ENCODE peak calls at places on chromosomes 6 and 20, in four cellular contexts. V is heart right ventricle; T is ovary; N is CD8-positive, alpha-beta T cell. Y is an unnamed sample.

GRCh38 chr6:7938562-7939185 is 28.1 kb upstream of the TXNDC5 start:
- DNase-seq in V (no peak), T (no peak), N (no peak), Y (no peak)

GRCh38 chr6:142537612-142538478 is 236.0 kb downstream of the ADGRG6 start:
- DNase-seq in V (no peak), T (no peak), N (no peak), Y (no peak)

GRCh38 chr6:149109397-149110070 is 208.0 kb upstream of the TAB2 start:
- DNase-seq in V (no peak), T (no peak), N (no peak), Y (no peak)

GRCh38 chr6:5205877-5206840 is 54.6 kb downstream of the LYRM4 start:
- DNase-seq in V (peak; percentile 67), T (peak; percentile 87), N (no peak), Y (peak; percentile 59)

GRCh38 chr6:119395192-119395591 is 45.6 kb upstream of the MAN1A1 start:
- DNase-seq in V (no peak), T (no peak), N (no peak), Y (no peak)

GRCh38 chr6:372336-372911 is 19.1 kb upstream of the IRF4 start:
- DNase-seq in V (no peak), T (no peak), N (no peak), Y (no peak)

GRCh38 chr6:42224222-42225042 is 6.8 kb upstream of the MRPS10 start:
- DNase-seq in V (no peak), T (no peak), N (no peak), Y (no peak)

GRCh38 chr6:72825265-72825918 is 203.5 kb downstream of the KCNQ5 start:
- DNase-seq in V (no peak), T (no peak), N (no peak), Y (no peak)

GRCh38 chr6:7243188-7243942 is 69.6 kb downstream of the SSR1 start:
- DNase-seq in V (no peak), T (no peak), N (no peak), Y (peak; percentile 43)

GRCh38 chr6:30875244-30876038 is 8.9 kb upstream of the DDR1 start:
- DNase-seq in V (no peak), T (no peak), N (no peak), Y (no peak)

GRCh38 chr20:46343358-46344357 is 35.4 kb upstream of the CDH22 start:
- DNase-seq in V (no peak), T (no peak), N (no peak), Y (no peak)

GRCh38 chr20:38805958-38806854 is 709 bp downstream of the PPP1R16B start:
- DNase-seq in V (peak; percentile 28), T (no peak), N (peak; percentile 25), Y (peak; percentile 77)

GRCh38 chr6:39908838-39909583 is 25.3 kb downstream of the MOCS1 start:
- DNase-seq in V (no peak), T (no peak), N (no peak), Y (peak; percentile 13)

GRCh38 chr20:4427936-4428581 is 293.6 kb upstream of the PRND start:
- DNase-seq in V (no peak), T (no peak), N (no peak), Y (no peak)

GRCh38 chr6:38148606-38149005 is 329.1 kb downstream of the ZFAND3 start:
- DNase-seq in V (no peak), T (no peak), N (no peak), Y (no peak)

GRCh38 chr6:43939281-43940070 is 169.5 kb downstream of the VEGFA start:
- DNase-seq in V (no peak), T (no peak), N (no peak), Y (no peak)

GRCh38 chr6:31715022-31715683 is at the start of gene LY6G6D:
- DNase-seq in V (no peak), T (no peak), N (no peak), Y (no peak)

DNA sequence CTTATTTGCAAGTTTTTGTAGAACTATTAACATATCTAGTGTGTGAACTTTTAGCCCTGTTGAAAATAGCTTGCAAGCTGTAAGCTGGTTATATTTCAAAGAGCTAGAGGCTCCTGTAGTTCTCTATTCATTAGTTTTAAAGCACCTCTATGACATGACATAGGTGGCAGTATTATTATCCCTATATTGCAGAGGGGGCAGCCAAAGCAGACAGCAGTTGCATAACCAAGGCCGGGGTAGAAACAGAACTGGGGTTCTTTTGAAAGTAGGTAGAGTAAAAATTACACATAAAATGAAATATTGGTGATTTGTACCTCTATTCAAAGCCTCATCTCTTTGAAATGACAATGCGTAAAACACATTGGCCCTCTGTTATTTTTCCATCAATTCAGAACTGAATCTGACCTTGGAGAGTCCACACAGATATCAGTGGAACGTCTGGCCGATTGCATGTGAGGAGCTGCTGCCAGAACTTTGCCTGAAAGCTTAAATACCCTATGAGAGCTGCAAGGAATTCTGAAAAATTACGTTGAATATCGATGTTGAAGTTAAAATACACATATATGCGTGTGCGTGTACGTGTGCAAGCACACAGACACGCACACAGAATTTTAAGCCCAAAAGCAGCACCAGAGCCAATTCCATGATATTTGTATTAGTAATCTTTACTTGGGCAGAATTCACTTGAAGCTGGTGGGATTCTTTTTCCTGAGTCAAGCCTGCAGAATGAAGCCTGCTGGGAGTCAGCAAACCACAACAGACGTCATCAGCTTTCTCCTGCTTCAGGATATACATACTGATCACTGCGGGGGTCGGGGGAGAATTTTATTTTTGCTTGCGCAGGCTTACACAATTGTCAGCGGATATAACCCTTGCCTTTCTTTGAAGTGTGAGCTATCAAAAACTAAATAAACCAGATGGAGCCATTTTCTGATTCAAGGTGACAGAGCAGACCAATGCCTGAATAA is 163.2 kb downstream of the PDE7B start:
- DNase-seq in V (no peak), T (peak; percentile 59), N (no peak), Y (no peak)
- H3K4me1 ChIP-seq in V (peaks cover 61% of the 10 kb centered on the region), T (peaks cover 13% of the 10 kb centered on the region), N (no peaks in the 10 kb centered on the region), Y (no peaks in the 10 kb centered on the region)

GRCh38 chr6:167951781-167952511 is 45.5 kb upstream of the KIF25 start:
- DNase-seq in V (no peak), T (no peak), N (no peak), Y (no peak)

GRCh38 chr6:167953551-167953950 is 43.9 kb upstream of the KIF25 start:
- DNase-seq in V (no peak), T (no peak), N (no peak), Y (no peak)

GRCh38 chr6:167954151-167954550 is 43.3 kb upstream of the KIF25 start:
- DNase-seq in V (no peak), T (no peak), N (no peak), Y (no peak)

GRCh38 chr6:167949121-167949684 is 48.3 kb upstream of the KIF25 start:
- DNase-seq in V (no peak), T (no peak), N (no peak), Y (no peak)

GRCh38 chr6:167952512-167952859 is 45.0 kb upstream of the KIF25 start:
- DNase-seq in V (no peak), T (no peak), N (no peak), Y (no peak)
- H3K4me1 ChIP-seq in V (peaks cover 21% of the 10 kb centered on the region), T (no peaks in the 10 kb centered on the region), N (no peaks in the 10 kb centered on the region), Y (no peaks in the 10 kb centered on the region)

DNA sequence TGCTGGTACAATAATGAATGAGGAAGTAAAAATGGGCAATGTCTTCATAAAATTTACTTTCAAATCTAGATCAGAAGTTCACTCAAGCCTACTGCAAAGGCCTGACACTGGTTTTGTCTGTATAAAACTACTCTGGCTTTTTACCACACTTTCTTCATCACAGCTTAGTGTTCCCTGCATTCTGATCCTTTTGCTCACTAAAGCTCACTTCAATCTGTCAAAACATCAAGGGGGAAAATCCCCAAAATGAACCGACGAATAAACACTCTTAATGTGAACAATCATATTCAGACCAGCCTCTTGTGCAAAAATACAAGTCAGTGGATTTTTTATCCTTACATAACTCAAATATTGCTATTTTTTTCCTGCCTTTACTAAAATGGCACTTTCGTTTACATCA is 98.5 kb downstream of the PRDM1 start:
- DNase-seq in V (no peak), T (no peak), N (no peak), Y (no peak)
- H3K4me1 ChIP-seq in V (no peaks in the 10 kb centered on the region), T (no peaks in the 10 kb centered on the region), N (peaks cover under 1% of the 10 kb centered on the region), Y (no peaks in the 10 kb centered on the region)

GRCh38 chr20:24996449-24997195 is 4.1 kb upstream of the APMAP start:
- DNase-seq in V (no peak), T (no peak), N (no peak), Y (no peak)
- H3K4me1 ChIP-seq in V (peaks cover 79% of the 10 kb centered on the region), T (peaks cover 9% of the 10 kb centered on the region), N (peaks cover 14% of the 10 kb centered on the region), Y (no peaks in the 10 kb centered on the region)

GRCh38 chr6:2245103-2245953 is at the start of gene GMDS:
- DNase-seq in V (peak; percentile 89), T (peak; percentile 87), N (peak; percentile 70), Y (peak; percentile 94)
- H3K4me1 ChIP-seq in V (peaks cover 28% of the 10 kb centered on the region), T (peaks cover 6% of the 10 kb centered on the region), N (peaks cover 24% of the 10 kb centered on the region), Y (no peaks in the 10 kb centered on the region)

GRCh38 chr6:32940656-32941411 is at the start of gene HLA-DMB:
- DNase-seq in V (no peak), T (no peak), N (no peak), Y (no peak)
- H3K4me1 ChIP-seq in V (peaks cover 24% of the 10 kb centered on the region), T (no peaks in the 10 kb centered on the region), N (peaks cover 61% of the 10 kb centered on the region), Y (no peaks in the 10 kb centered on the region)

GRCh38 chr20:63234693-63235398 is 859 bp upstream of the BIRC7 start:
- DNase-seq in V (no peak), T (no peak), N (no peak), Y (no peak)

GRCh38 chr20:63232235-63233060 is 3.3 kb upstream of the BIRC7 start:
- DNase-seq in V (peak; percentile 1), T (no peak), N (no peak), Y (no peak)

GRCh38 chr20:63230800-63231268 is 4.9 kb upstream of the BIRC7 start:
- DNase-seq in V (peak; percentile 58), T (peak; percentile 46), N (no peak), Y (peak; percentile 65)

GRCh38 chr20:63233924-63234323 is 1.8 kb upstream of the BIRC7 start:
- DNase-seq in V (no peak), T (no peak), N (no peak), Y (no peak)

DNA sequence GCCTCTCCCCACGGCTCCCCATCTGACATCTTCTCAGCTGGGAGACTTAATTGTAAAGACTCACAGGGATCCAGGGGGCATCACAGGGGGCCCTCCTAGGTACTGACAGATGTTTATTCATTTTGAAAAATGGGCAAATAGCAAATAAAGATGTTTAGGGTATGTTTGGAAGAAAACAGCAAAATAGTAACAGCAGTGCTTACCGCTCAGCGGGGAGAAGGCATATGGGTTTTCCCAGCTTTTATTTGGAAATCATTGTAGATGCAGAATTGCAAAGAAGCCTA is 2.7 kb upstream of the BIRC7 start:
- DNase-seq in V (no peak), T (no peak), N (no peak), Y (no peak)
- H3K4me1 ChIP-seq in V (peaks cover 10% of the 10 kb centered on the region), T (no peaks in the 10 kb centered on the region), N (peaks cover 13% of the 10 kb centered on the region), Y (no peaks in the 10 kb centered on the region)

DNA sequence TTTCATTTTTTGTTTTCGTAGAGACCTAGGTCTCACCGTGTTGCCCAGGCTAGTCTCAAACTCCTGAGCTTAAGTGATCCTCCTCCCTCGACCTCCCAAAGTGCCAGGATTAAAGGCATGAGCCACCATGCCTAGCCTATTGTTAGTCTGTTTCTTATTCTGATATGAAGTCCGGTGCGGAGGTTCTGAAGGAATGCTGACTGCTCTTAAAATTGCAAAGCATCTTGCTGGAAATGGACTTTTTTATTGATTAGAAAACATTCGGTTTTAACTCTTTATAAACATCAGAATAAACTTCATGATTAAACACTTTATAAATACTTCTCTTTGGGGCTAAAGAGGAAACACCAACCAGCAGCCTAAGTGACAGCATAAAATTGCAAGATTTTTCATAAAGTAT is 3.2 kb downstream of the TNFAIP3 start:
- DNase-seq in V (no peak), T (no peak), N (no peak), Y (no peak)
- H3K4me1 ChIP-seq in V (peaks cover 69% of the 10 kb centered on the region), T (peaks cover 13% of the 10 kb centered on the region), N (peaks cover 62% of the 10 kb centered on the region), Y (no peaks in the 10 kb centered on the region)

Y was measured in aorta.